ENCODE peak calls at places on chromosomes 11 and 22, in seven cellular contexts. S is H54; F is activated CD4-positive, alpha-beta T cell treated with anti-CD3 and anti-CD28 coated beads for 4 hours; J is stromal cell of bone marrow; D is HFFc6; W is neuronal stem cell; N is IMR-90. M is an unnamed sample.

GRCh38 chr22:26482171-26482570 is 1.4 kb downstream of the HPS4 start:
- DNase-seq in S (no peak), F (no peak), J (no peak), D (no peak), W (no peak), N (no peak), M (no peak)

GRCh38 chr11:9982127-9982795 is 311.8 kb downstream of the SBF2 start:
- DNase-seq in S (peak; percentile 11), F (no peak), J (peak; percentile 36), D (peak; percentile 30), W (no peak), N (no peak), M (peak; percentile 42)

GRCh38 chr22:17283423-17283822 is 64.2 kb upstream of the ADA2 start:
- DNase-seq in S (no peak), F (no peak), J (no peak), D (no peak), W (no peak), N (no peak), M (no peak)

GRCh38 chr22:24953294-24954113 is 988 bp downstream of the KIAA1671 start:
- DNase-seq in S (no peak), F (no peak), J (no peak), D (no peak), W (no peak), N (no peak), M (no peak)

GRCh38 chr11:129590030-129590752 is 214.5 kb downstream of the BARX2 start:
- DNase-seq in S (no peak), F (no peak), J (no peak), D (no peak), W (no peak), N (no peak), M (no peak)

GRCh38 chr11:105456950-105457349 is 152.9 kb upstream of the GRIA4 start:
- DNase-seq in S (no peak), F (no peak), J (no peak), D (no peak), W (no peak), N (no peak), M (no peak)

GRCh38 chr11:9285850-9286587 is 20.9 kb upstream of the DENND5A start:
- DNase-seq in S (no peak), F (no peak), J (no peak), D (no peak), W (no peak), N (no peak), M (no peak)

GRCh38 chr11:90243534-90243933 is 20.7 kb upstream of the CHORDC1 start:
- DNase-seq in S (no peak), F (no peak), J (no peak), D (no peak), W (no peak), N (no peak), M (no peak)

GRCh38 chr11:111006207-111006606 is 239.3 kb upstream of the POU2AF2 start:
- DNase-seq in S (no peak), F (no peak), J (no peak), D (no peak), W (no peak), N (no peak), M (no peak)

GRCh38 chr22:28413612-28414011 is 266.0 kb downstream of the TTC28 start:
- DNase-seq in S (no peak), F (no peak), J (no peak), D (no peak), W (no peak), N (no peak), M (no peak)